ENCODE peak calls at places on chromosomes 2 and 18, in ten cellular contexts. Q is GM23248, L is Caco-2, Z is BE2C, H is colonic mucosa, P is PC-9, F is lower lobe of right lung, A is stomach, Y is HL-60, X is astrocyte of the spinal cord. C is an unnamed sample.

GRCh38 chr2:201730651-201731280 is 32.3 kb upstream of the MPP4 start:
- DNase-seq in L (no peak), P (no peak), X (no peak), Q (no peak), H (no peak), Z (no peak), Y (no peak), F (no peak), A (no peak), C (no peak)

GRCh38 chr2:10392951-10393647 is 55.0 kb downstream of the ODC1 start:
- DNase-seq in H (no peak), Y (no peak), F (no peak), P (no peak), A (peak; percentile 52), Z (peak; percentile 88), Q (no peak), L (no peak), X (no peak), C (no peak)

GRCh38 chr2:105380432-105381118 is 18.3 kb downstream of the FHL2 start:
- DNase-seq in Z (no peak), Y (no peak), P (no peak), F (no peak), H (no peak), Q (peak; percentile 38), X (no peak), L (no peak), A (no peak), C (no peak)

GRCh38 chr2:216765810-216766259 is 70.5 kb upstream of the IGFBP5 start:
- DNase-seq in Q (no peak), A (no peak), P (no peak), L (no peak), H (no peak), Y (no peak), Z (peak; percentile 53), F (no peak), X (no peak), C (no peak)

GRCh38 chr2:143258126-143258892 is 129.1 kb downstream of the ARHGAP15 start:
- DNase-seq in L (no peak), P (no peak), Z (no peak), A (no peak), F (no peak), H (no peak), X (no peak), Y (no peak), Q (no peak), C (no peak)

GRCh38 chr2:168912466-168913170 is 11.5 kb downstream of the G6PC2 start:
- DNase-seq in Z (peak; percentile 58), F (no peak), Q (peak; percentile 56), Y (no peak), L (no peak), H (no peak), P (no peak), A (peak; percentile 29), X (peak; percentile 36), C (peak; percentile 18)

GRCh38 chr18:26745288-26745975 is 120.1 kb downstream of the AQP4 start:
- DNase-seq in A (peak; percentile 31), X (no peak), F (no peak), Z (no peak), H (no peak), L (no peak), Q (no peak), Y (no peak), P (no peak), C (no peak)

GRCh38 chr2:85355073-85355410 is 473 bp downstream of the ELMOD3 start:
- DNase-seq in H (no peak), P (no peak), Y (no peak), Z (no peak), A (no peak), X (no peak), Q (peak; percentile 34), F (no peak), L (no peak), C (no peak)

GRCh38 chr2:43165378-43166025 is 60.9 kb downstream of the ZFP36L2 start:
- DNase-seq in L (no peak), Y (no peak), Q (no peak), A (no peak), Z (no peak), H (no peak), F (no peak), P (peak; percentile 35), X (no peak), C (no peak)

DNA sequence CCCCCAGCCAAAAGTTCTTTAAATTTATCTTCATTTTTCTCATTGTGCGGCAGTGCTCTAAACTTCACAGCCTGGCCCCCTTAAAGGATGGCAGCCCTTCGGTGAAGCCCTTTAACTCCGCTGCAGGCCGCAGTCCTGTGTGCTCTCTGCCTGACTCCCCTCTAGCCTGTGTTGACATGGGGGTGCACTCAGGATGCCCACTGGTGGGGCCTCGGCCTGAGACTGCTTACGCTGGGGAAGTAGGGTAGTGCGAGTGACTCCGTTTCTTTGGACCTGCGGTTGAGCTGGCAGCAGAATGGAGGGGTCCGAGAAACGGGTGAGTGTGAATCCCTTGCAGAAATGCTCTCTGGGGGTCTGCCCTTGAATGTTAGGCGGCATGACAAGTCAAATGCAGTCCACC is 5.6 kb downstream of the RAB12 start:
- DNase-seq in H (no peak), Q (no peak), Y (no peak), X (no peak), A (no peak), L (no peak), Z (no peak), F (no peak), P (no peak), C (no peak)
- H3K4me3 ChIP-seq in H (no peak overlapping the region), Q (peak overlapping the region; percentile 48), Y (no peak overlapping the region), X (no peak overlapping the region), A (no peak overlapping the region), L (no peak overlapping the region), Z (no peak overlapping the region), F (no peak overlapping the region), P (no peak overlapping the region), C (no peak overlapping the region)

DNA sequence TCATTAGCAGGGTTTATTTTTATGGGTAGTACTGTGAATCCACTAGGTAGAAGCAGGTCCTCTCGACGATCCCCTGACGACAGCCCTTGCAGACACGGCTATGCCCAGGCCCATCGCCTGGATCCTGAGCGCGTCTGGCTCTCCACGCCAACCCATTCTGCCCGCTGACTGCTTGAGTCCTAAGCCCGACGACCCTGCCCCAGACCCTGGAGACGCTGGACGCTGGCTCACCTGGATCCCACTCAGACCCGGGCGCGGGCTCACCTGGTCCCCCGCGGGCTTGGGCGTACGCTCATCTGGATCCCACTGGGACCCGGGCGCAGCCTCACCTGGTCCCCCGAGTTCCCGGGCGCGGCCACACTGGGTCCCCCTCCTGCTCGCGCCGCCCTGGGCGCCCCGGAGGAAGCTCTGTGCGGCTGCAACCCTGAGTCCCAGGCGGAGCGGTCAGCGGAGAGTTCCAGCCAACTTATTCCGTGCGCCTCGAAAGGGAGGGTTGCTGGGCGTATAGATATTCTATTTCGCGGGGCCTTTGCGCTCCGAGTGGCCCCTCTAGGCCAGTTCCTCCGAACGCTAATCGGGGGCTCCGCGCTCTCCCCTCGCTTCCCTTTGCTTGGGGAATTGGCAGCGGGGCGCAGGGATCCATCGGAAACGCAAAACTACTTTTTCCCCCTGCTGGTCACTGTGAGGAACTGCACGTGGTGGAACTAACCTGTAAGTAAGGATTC is 22.4 kb upstream of the RMP24 start:
- DNase-seq in H (peak; percentile 61), L (no peak), F (peak; percentile 61), X (peak; percentile 73), Q (peak; percentile 67), A (peak; percentile 55), Y (peak; percentile 54), P (no peak), Z (peak; percentile 32), C (peak; percentile 52)
- H3K4me3 ChIP-seq in H (peak overlapping the region; percentile 58), L (no peak overlapping the region), F (peak overlapping the region; percentile 54), X (peak overlapping the region; percentile 51), Q (peak overlapping the region; percentile 85), A (peak overlapping the region; percentile 57), Y (peak overlapping the region; percentile 55), P (peak overlapping the region; percentile 51), Z (peak overlapping the region; percentile 56), C (peak overlapping the region; percentile 64)

GRCh38 chr2:69685321-69686048 is 41.9 kb upstream of the AAK1 start:
- DNase-seq in P (no peak), Q (peak; percentile 60), H (peak; percentile 33), Z (no peak), Y (no peak), A (peak; percentile 85), X (peak; percentile 62), L (no peak), F (no peak), C (peak; percentile 22)

GRCh38 chr2:69686855-69687254 is 43.3 kb upstream of the AAK1 start:
- DNase-seq in L (peak; percentile 48), Z (no peak), F (no peak), P (no peak), X (no peak), A (peak; percentile 89), Q (peak; percentile 26), Y (no peak), H (no peak), C (no peak)

GRCh38 chr2:69688212-69688611 is 44.7 kb upstream of the AAK1 start:
- DNase-seq in H (no peak), Q (no peak), Z (no peak), Y (no peak), L (no peak), F (no peak), X (no peak), A (no peak), P (no peak), C (no peak)

GRCh38 chr2:69682525-69682924 is 39.0 kb upstream of the AAK1 start:
- DNase-seq in Z (no peak), F (no peak), H (no peak), X (no peak), P (no peak), A (no peak), L (no peak), Y (no peak), Q (no peak), C (no peak)

GRCh38 chr2:69683170-69683971 is 39.8 kb upstream of the AAK1 start:
- DNase-seq in Z (peak; percentile 34), H (no peak), A (no peak), Y (no peak), Q (peak; percentile 78), P (peak; percentile 55), X (peak; percentile 82), L (no peak), F (no peak), C (peak; percentile 84)
- H3K4me3 ChIP-seq in Z (peak overlapping the region; percentile 19), H (no peak overlapping the region), A (no peak overlapping the region), Y (no peak overlapping the region), Q (no peak overlapping the region), P (no peak overlapping the region), X (no peak overlapping the region), L (no peak overlapping the region), F (peak overlapping the region; percentile 20), C (no peak overlapping the region)

GRCh38 chr2:111057045-111057444 is 63.7 kb upstream of the BCL2L11 start:
- DNase-seq in A (no peak), X (no peak), L (no peak), Q (no peak), Z (no peak), H (no peak), F (no peak), P (no peak), Y (no peak), C (no peak)

GRCh38 chr2:111055735-111056134 is 65.0 kb upstream of the BCL2L11 start:
- DNase-seq in Y (no peak), L (no peak), P (no peak), F (no peak), X (no peak), H (no peak), Z (no peak), A (no peak), Q (no peak), C (no peak)

GRCh38 chr2:111053825-111054490 is 66.8 kb upstream of the BCL2L11 start:
- DNase-seq in H (no peak), A (no peak), P (no peak), F (no peak), X (no peak), Z (no peak), Y (no peak), L (no peak), Q (no peak), C (no peak)

GRCh38 chr2:111053266-111053665 is 67.4 kb upstream of the BCL2L11 start:
- DNase-seq in A (no peak), H (no peak), P (no peak), L (no peak), Q (no peak), F (no peak), X (no peak), Z (no peak), Y (no peak), C (no peak)

GRCh38 chr2:111054791-111055627 is 65.7 kb upstream of the BCL2L11 start:
- DNase-seq in X (no peak), F (no peak), H (no peak), L (no peak), Z (no peak), Q (no peak), P (no peak), A (no peak), Y (no peak), C (no peak)
- H3K4me3 ChIP-seq in X (no peak overlapping the region), F (no peak overlapping the region), H (no peak overlapping the region), L (no peak overlapping the region), Z (no peak overlapping the region), Q (no peak overlapping the region), P (no peak overlapping the region), A (no peak overlapping the region), Y (no peak overlapping the region), C (no peak overlapping the region)